ENCODE peak calls at places on chromosomes 5 and 9, in nine cellular contexts. R is right cardiac atrium, A is suprapubic skin, Y is breast epithelium, C is colonic mucosa, W is testis, Q is left ventricle myocardium inferior, F is right atrium auricular region, G is tibial artery. S is an unnamed sample.

GRCh38 chr5:143245929-143246561 is 157.4 kb downstream of the NR3C1 start:
- DNase-seq in Q (no peak), W (no peak), G (no peak), A (no peak), C (no peak), F (no peak), Y (no peak), R (no peak), S (no peak)

GRCh38 chr5:157345485-157345884 is 79.6 kb downstream of the CYFIP2 start:
- DNase-seq in R (no peak), W (no peak), A (no peak), G (no peak), Q (no peak), C (no peak), F (no peak), Y (no peak), S (no peak)

GRCh38 chr9:16335788-16336580 is 534.5 kb downstream of the BNC2 start:
- DNase-seq in C (peak; percentile 44), G (peak; percentile 85), Q (peak; percentile 62), R (peak; percentile 84), A (peak; percentile 88), F (peak; percentile 94), W (peak; percentile 56), Y (peak; percentile 28), S (no peak)

GRCh38 chr5:97087138-97087537 is 55.3 kb downstream of the LIX1 start:
- DNase-seq in Y (no peak), C (no peak), W (no peak), R (no peak), G (no peak), A (no peak), F (no peak), Q (no peak), S (no peak)

GRCh38 chr9:107106416-107106815 is 176.7 kb upstream of the RAD23B start:
- DNase-seq in C (no peak), Y (no peak), Q (no peak), A (no peak), G (no peak), R (no peak), W (no peak), F (no peak), S (no peak)

GRCh38 chr9:136745389-136746218 is 2.7 kb downstream of the LCN6 start:
- DNase-seq in R (peak; percentile 70), A (no peak), Y (no peak), C (no peak), Q (no peak), W (no peak), F (no peak), G (peak; percentile 64), S (no peak)

GRCh38 chr9:134559013-134559412 is 82.6 kb upstream of the COL5A1 start:
- DNase-seq in Y (no peak), W (no peak), Q (no peak), G (peak; percentile 29), C (no peak), A (peak; percentile 17), F (no peak), R (no peak), S (no peak)

GRCh38 chr9:73081979-73082657 is 69.5 kb upstream of the ANXA1 start:
- DNase-seq in Q (no peak), A (no peak), Y (no peak), C (no peak), R (no peak), F (no peak), W (peak; percentile 44), G (no peak), S (no peak)

GRCh38 chr5:13945271-13945670 is 783 bp upstream of the DNAH5 start:
- DNase-seq in G (no peak), Q (no peak), C (no peak), Y (no peak), W (no peak), A (no peak), F (no peak), R (no peak), S (no peak)

GRCh38 chr5:153654444-153654843 is 164.0 kb downstream of the GRIA1 start:
- DNase-seq in Y (no peak), C (no peak), R (no peak), G (no peak), W (no peak), Q (no peak), A (no peak), F (no peak), S (no peak)

GRCh38 chr9:75814667-75815066 is 75.8 kb upstream of the PCSK5 start:
- DNase-seq in R (no peak), F (no peak), Q (no peak), A (no peak), G (no peak), C (no peak), W (no peak), Y (no peak), S (no peak)

GRCh38 chr9:122860319-122861142 is 32.1 kb upstream of the PDCL start:
- DNase-seq in W (no peak), Y (no peak), F (no peak), Q (no peak), R (no peak), A (no peak), C (no peak), G (no peak), S (no peak)

GRCh38 chr5:7209583-7210139 is 186.3 kb upstream of the ADCY2 start:
- DNase-seq in W (peak; percentile 28), R (no peak), A (peak; percentile 64), C (peak; percentile 25), F (no peak), G (peak; percentile 76), Y (peak; percentile 31), Q (no peak), S (no peak)

GRCh38 chr9:101455656-101456235 is 20.2 kb upstream of the ALDOB start:
- DNase-seq in F (no peak), R (no peak), C (no peak), Q (no peak), G (no peak), W (no peak), Y (no peak), A (no peak), S (no peak)

GRCh38 chr5:81182396-81183390 is 50.4 kb upstream of the CKMT2 start:
- DNase-seq in Y (no peak), R (no peak), W (no peak), Q (no peak), G (no peak), F (no peak), A (no peak), C (no peak), S (no peak)

GRCh38 chr9:110580850-110581249 is 1.3 kb upstream of the SVEP1 start:
- DNase-seq in W (no peak), C (no peak), F (no peak), R (no peak), G (no peak), A (no peak), Y (no peak), Q (no peak), S (no peak)

GRCh38 chr5:167730121-167730520 is 561.3 kb upstream of the WWC1 start:
- DNase-seq in C (no peak), G (no peak), F (no peak), R (no peak), A (no peak), Q (no peak), W (no peak), Y (no peak), S (no peak)

GRCh38 chr5:160475864-160476438 is 54.3 kb downstream of the PTTG1 start:
- DNase-seq in G (no peak), Q (no peak), Y (no peak), W (no peak), C (peak; percentile 48), A (no peak), F (no peak), R (no peak), S (no peak)

GRCh38 chr9:121820286-121821005 is 169.0 kb downstream of the DAB2IP start:
- DNase-seq in W (no peak), F (no peak), Q (no peak), G (no peak), Y (no peak), A (no peak), C (no peak), R (no peak), S (no peak)
- H3K4me1 ChIP-seq in W (no peaks in the 10 kb centered on the region), F (no peaks in the 10 kb centered on the region), Q (peaks cover 26% of the 10 kb centered on the region), G (no peaks in the 10 kb centered on the region), Y (no peaks in the 10 kb centered on the region), A (no peaks in the 10 kb centered on the region), C (no peaks in the 10 kb centered on the region), R (peaks cover 3% of the 10 kb centered on the region), S (no peaks in the 10 kb centered on the region)

GRCh38 chr9:130173462-130173876 is 1.3 kb downstream of the NCS1 start:
- DNase-seq in W (no peak), R (peak; percentile 72), F (no peak), Y (no peak), A (no peak), Q (no peak), G (peak; percentile 82), C (no peak), S (no peak)
- H3K4me3 ChIP-seq in W (no peak overlapping the region), R (peak overlapping the region; percentile 77), F (peak overlapping the region; percentile 54), Y (peak overlapping the region; percentile 93), A (peak overlapping the region; percentile 69), Q (peak overlapping the region; percentile 69), G (peak overlapping the region; percentile 94), C (peak overlapping the region; percentile 47), S (no peak overlapping the region)

DNA sequence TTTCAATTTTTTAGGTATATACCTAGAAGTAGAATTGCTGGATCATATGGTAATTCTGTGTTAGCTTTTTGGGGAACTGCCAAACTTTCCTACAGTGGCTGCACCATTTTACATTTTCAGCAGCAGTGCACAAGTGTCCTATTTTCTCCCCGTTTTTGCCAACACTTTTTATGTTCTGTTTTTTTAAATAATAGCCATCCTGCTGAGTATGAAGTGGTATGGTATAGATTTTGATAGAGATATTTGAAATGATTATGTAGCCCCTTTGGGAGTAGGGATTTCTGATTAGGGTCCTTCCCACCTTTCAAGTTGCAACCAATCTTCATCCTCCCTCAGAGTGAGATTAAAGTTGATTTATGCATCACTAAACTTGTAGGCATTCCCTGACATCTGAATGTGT is 76.5 kb downstream of the ARHGEF28 start:
- DNase-seq in Q (no peak), G (no peak), W (no peak), R (no peak), C (no peak), F (no peak), A (no peak), Y (no peak), S (no peak)
- H3K4me1 ChIP-seq in Q (no peaks in the 10 kb centered on the region), G (no peaks in the 10 kb centered on the region), W (no peaks in the 10 kb centered on the region), R (peaks cover 2% of the 10 kb centered on the region), C (no peaks in the 10 kb centered on the region), F (no peaks in the 10 kb centered on the region), A (peaks cover 6% of the 10 kb centered on the region), Y (no peaks in the 10 kb centered on the region), S (no peaks in the 10 kb centered on the region)

GRCh38 chr5:140039561-140039960 is 3.5 kb downstream of the NRG2 start:
- DNase-seq in G (peak; percentile 70), C (no peak), W (no peak), Y (peak; percentile 60), F (no peak), A (no peak), R (no peak), Q (no peak), S (no peak)

GRCh38 chr5:140040358-140040757 is 2.7 kb downstream of the NRG2 start:
- DNase-seq in W (no peak), Q (no peak), F (no peak), Y (no peak), R (no peak), A (no peak), G (no peak), C (no peak), S (no peak)

GRCh38 chr5:140035881-140036280 is 7.2 kb downstream of the NRG2 start:
- DNase-seq in W (no peak), Y (no peak), A (no peak), R (no peak), G (no peak), C (no peak), Q (peak; percentile 17), F (no peak), S (no peak)

GRCh38 chr5:140037012-140037411 is 6.1 kb downstream of the NRG2 start:
- DNase-seq in A (no peak), Q (no peak), G (no peak), C (no peak), Y (no peak), W (no peak), F (no peak), R (no peak), S (no peak)

GRCh38 chr5:140038373-140038957 is 4.6 kb downstream of the NRG2 start:
- DNase-seq in C (no peak), Q (no peak), Y (no peak), A (no peak), W (no peak), F (no peak), R (no peak), G (no peak), S (no peak)
- H3K4me3 ChIP-seq in C (peak overlapping the region; percentile 10), Q (peak overlapping the region; percentile 64), Y (peak overlapping the region; percentile 63), A (peak overlapping the region; percentile 45), W (peak overlapping the region; percentile 38), F (peak overlapping the region; percentile 33), R (peak overlapping the region; percentile 80), G (peak overlapping the region; percentile 45), S (no peak overlapping the region)

S was measured in CD8-positive, alpha-beta T cell.